ENCODE peak calls at places on chromosomes 5 and 9, in five cellular contexts. D, Z, X, U and Y are unnamed samples.

GRCh38 chr5:10409504-10409903 is 32.2 kb upstream of the ROPN1L start:
- DNase-seq in X (no peak), D (no peak), Z (no peak), U (no peak), Y (no peak)

GRCh38 chr9:32069169-32069813 is 315.2 kb upstream of the ACO1 start:
- DNase-seq in X (no peak), U (no peak), D (no peak), Z (no peak), Y (no peak)

GRCh38 chr5:6584101-6584645 is 48.7 kb downstream of the NSUN2 start:
- DNase-seq in U (no peak), D (no peak), X (no peak), Z (no peak), Y (no peak)

GRCh38 chr9:27125936-27126335 is 16.9 kb downstream of the TEK start:
- DNase-seq in U (peak), X (no peak), Z (no peak), D (no peak), Y (no peak)

GRCh38 chr9:18786196-18786595 is 246.8 kb downstream of the SAXO1 start:
- DNase-seq in D (no peak), U (peak), Z (no peak), X (no peak), Y (no peak)

GRCh38 chr5:175816348-175816747 is 55.0 kb upstream of the CPLX2 start:
- DNase-seq in U (no peak), Z (no peak), X (no peak), D (no peak), Y (no peak)

GRCh38 chr9:7879551-7880245 is 80.1 kb upstream of the DMAC1 start:
- DNase-seq in Z (no peak), U (no peak), X (no peak), D (peak), Y (no peak)

GRCh38 chr9:91720313-91720712 is 229.7 kb downstream of the ROR2 start:
- DNase-seq in Z (no peak), U (no peak), D (no peak), X (no peak), Y (no peak)

GRCh38 chr9:102631559-102631958 is 363.6 kb upstream of the CYLC2 start:
- DNase-seq in Z (no peak), D (no peak), X (no peak), U (peak), Y (no peak)

GRCh38 chr9:706606-707451 is 134.7 kb upstream of the DMRT1 start:
- DNase-seq in D (peak), Z (peak), U (peak), X (no peak), Y (no peak)

GRCh38 chr5:31963358-31963757 is 210.8 kb downstream of the GOLPH3 start:
- DNase-seq in U (no peak), X (no peak), D (no peak), Z (no peak), Y (no peak)

GRCh38 chr9:126569036-126569435 is 44.7 kb upstream of the LMX1B start:
- DNase-seq in D (no peak), Z (no peak), X (no peak), U (peak), Y (no peak)

GRCh38 chr9:82606761-82607382 is 456.1 kb downstream of the RASEF start:
- DNase-seq in U (peak), Z (no peak), X (peak), D (peak), Y (peak)

GRCh38 chr9:127049044-127049443 is 73.4 kb downstream of the ANGPTL2 start:
- DNase-seq in U (peak), D (no peak), Z (no peak), X (peak), Y (peak)

GRCh38 chr5:60586307-60586901 is 113.6 kb downstream of the DEPDC1B start:
- DNase-seq in D (no peak), U (peak), Z (no peak), X (no peak), Y (no peak)

GRCh38 chr5:80034962-80035821 is at the start of gene THBS4:
- DNase-seq in Z (no peak), U (no peak), D (peak), X (no peak), Y (no peak)

GRCh38 chr9:5438301-5439162 is 807 bp upstream of the PLGRKT start:
- DNase-seq in U (peak), Z (no peak), X (no peak), D (no peak), Y (no peak)

GRCh38 chr5:148427370-148428042 is 43.7 kb downstream of the FBXO38 start:
- DNase-seq in Z (no peak), X (no peak), D (no peak), U (no peak), Y (no peak)

GRCh38 chr9:88722753-88723152 is 187.8 kb downstream of the NXNL2 start:
- DNase-seq in X (peak), U (peak), Z (no peak), D (no peak), Y (no peak)

GRCh38 chr5:157915638-157916037 is 56.7 kb upstream of the CLINT1 start:
- DNase-seq in U (peak), D (no peak), X (no peak), Z (peak), Y (no peak)

GRCh38 chr5:74576941-74577456 is 63.5 kb downstream of the ENC1 start:
- DNase-seq in D (no peak), X (no peak), Z (no peak), U (peak), Y (peak)

GRCh38 chr5:5156461-5157082 is 16.4 kb downstream of the ADAMTS16 start:
- DNase-seq in U (no peak), X (no peak), D (no peak), Z (no peak), Y (no peak)

GRCh38 chr9:38044706-38045105 is 24.3 kb downstream of the SHB start:
- DNase-seq in U (no peak), X (no peak), D (no peak), Z (no peak), Y (no peak)

GRCh38 chr5:124057815-124058231 is 545.8 kb downstream of the CSNK1G3 start:
- DNase-seq in Z (peak), X (no peak), D (no peak), U (no peak), Y (no peak)

GRCh38 chr5:1227669-1228068 is 2.5 kb downstream of the SLC6A18 start:
- DNase-seq in D (no peak), Z (no peak), U (no peak), X (no peak), Y (no peak)

GRCh38 chr5:4639959-4640358 is 500.2 kb upstream of the ADAMTS16 start:
- DNase-seq in D (no peak), U (no peak), Z (no peak), X (no peak), Y (no peak)

GRCh38 chr5:11803436-11803835 is 100.8 kb downstream of the CTNND2 start:
- DNase-seq in X (no peak), U (no peak), D (no peak), Z (no peak), Y (no peak)

GRCh38 chr9:68749579-68750159 is 44.6 kb downstream of the PIP5K1B start:
- DNase-seq in U (no peak), D (no peak), Z (no peak), X (no peak), Y (no peak)

GRCh38 chr9:35665471-35665818 is 450 bp upstream of the ARHGEF39 start:
- DNase-seq in D (no peak), X (no peak), Z (no peak), U (no peak), Y (no peak)

GRCh38 chr9:77987104-77987656 is 44.4 kb downstream of the GNAQ start:
- DNase-seq in U (no peak), D (no peak), X (no peak), Z (no peak), Y (no peak)

GRCh38 chr5:142222881-142223558 is 101.8 kb downstream of the SPRY4 start:
- DNase-seq in D (no peak), U (no peak), X (no peak), Z (no peak), Y (no peak)

GRCh38 chr5:149017669-149018068 is 45.2 kb downstream of the SH3TC2 start:
- DNase-seq in D (no peak), X (no peak), Z (no peak), U (no peak), Y (no peak)

GRCh38 chr9:16710888-16711287 is 159.6 kb downstream of the BNC2 start:
- DNase-seq in D (no peak), X (no peak), U (no peak), Z (no peak), Y (no peak)

GRCh38 chr9:16705121-16705604 is 165.3 kb downstream of the BNC2 start:
- DNase-seq in U (peak), X (peak), D (peak), Z (no peak), Y (peak)

GRCh38 chr9:16708638-16709435 is 161.6 kb downstream of the BNC2 start:
- DNase-seq in U (peak), X (no peak), D (no peak), Z (no peak), Y (no peak)

GRCh38 chr9:16712800-16713199 is 157.7 kb downstream of the BNC2 start:
- DNase-seq in D (no peak), Z (no peak), X (no peak), U (no peak), Y (no peak)

DNA sequence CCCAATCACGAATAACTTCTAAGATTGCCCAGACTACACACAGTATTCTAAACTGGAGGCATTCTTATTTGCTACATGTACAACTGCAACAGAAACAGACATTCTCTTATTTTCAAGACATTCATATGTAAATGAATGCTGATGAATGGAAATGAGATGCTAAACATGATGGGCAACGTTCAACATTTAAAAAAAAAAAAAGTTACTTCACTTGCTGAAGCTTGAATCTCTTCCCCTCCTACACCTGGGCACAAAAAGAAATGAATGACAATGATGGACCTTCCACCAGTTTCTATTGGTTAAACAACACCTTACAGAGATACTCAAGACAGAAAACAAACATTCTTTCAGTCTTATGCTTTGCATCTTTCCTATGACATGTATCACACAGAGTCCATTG is 160.5 kb downstream of the BNC2 start:
- DNase-seq in D (no peak), X (no peak), U (no peak), Z (no peak), Y (no peak)
- H3K4me3 ChIP-seq in D (no peak), X (no peak), U (no peak), Z (no peak), Y (no peak)

GRCh38 chr5:113089653-113090335 is 113.2 kb downstream of the DCP2 start:
- DNase-seq in Z (no peak), U (peak), D (no peak), X (no peak), Y (no peak)
- H3K4me3 ChIP-seq in Z (no peak), U (no peak), D (no peak), X (no peak), Y (no peak)

GRCh38 chr9:106861585-106862114 is 1.3 kb upstream of the ZNF462 start:
- DNase-seq in U (no peak), Z (no peak), X (no peak), D (no peak), Y (no peak)
- H3K4me3 ChIP-seq in U (peak), Z (peak), X (peak), D (peak), Y (peak)

DNA sequence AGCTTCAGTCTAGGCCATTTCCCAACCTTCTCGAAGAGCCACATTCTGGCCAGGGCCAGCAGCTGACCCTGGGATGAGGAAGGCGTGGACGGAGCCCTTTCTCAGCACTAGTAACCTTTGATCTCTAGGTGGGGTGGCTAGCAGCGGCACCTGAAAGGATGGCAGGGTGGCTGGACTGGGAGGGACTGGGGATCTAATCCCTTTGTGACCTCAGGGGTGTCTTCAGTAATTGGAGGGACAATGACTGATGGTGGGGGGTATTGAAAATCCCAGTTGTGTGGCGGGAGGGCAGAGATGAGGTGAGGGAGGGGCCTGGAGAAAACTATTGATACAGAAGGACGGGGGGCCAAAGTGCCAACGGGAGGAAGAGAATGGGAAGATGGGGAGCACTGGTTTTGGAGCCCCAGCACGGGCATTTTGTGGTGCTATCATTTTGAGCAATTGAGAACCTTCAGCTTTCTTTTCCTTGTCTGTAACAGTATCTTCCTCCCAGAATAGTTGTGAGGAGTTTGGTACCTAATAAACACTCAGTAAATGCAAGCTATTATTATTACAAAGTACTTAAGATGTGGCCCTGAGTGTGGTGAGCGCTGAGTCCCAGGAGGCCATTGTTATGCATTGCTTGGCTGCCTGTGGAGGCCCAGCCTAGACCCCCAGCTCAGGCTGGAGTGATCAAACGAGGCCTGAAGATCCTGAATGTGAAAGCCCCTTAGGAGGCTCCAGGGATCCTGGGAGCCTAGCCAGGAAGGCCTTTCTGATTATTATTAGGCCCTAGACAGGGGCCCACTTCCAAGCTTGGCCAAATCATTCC is 37.3 kb upstream of the UBE2D2 start:
- DNase-seq in U (peak), D (no peak), X (no peak), Z (no peak), Y (no peak)
- H3K4me3 ChIP-seq in U (no peak), D (no peak), X (no peak), Z (no peak), Y (no peak)

DNA sequence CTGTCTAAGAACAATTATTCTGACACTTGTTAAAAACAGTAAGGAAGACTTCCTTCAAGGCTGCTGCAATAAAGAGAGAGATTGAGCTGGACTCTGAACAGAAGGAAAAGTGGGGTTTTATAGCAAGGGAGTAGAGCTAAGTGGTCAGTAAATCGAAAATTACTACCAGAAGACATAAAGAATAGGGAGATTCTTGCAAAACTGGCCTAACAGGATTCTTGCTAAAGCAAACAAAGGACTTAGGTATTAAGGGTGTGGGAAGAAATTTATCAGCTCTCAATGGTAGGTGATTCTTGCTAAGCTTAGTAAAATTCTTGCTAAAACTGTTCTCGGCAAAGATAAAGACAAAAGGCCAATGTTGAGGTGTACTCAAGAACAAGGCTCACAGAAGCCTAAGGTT is 300.5 kb downstream of the SLCO4C1 start:
- DNase-seq in D (no peak), Z (no peak), U (no peak), X (no peak), Y (no peak)
- H3K4me3 ChIP-seq in D (no peak), Z (no peak), U (no peak), X (no peak), Y (no peak)

GRCh38 chr9:73034962-73035361 is 82.1 kb upstream of the ALDH1A1 start:
- DNase-seq in X (no peak), Z (no peak), U (peak), D (no peak), Y (no peak)
- H3K4me3 ChIP-seq in X (no peak), Z (no peak), U (no peak), D (no peak), Y (no peak)

GRCh38 chr5:42991477-42992034 is 48.6 kb downstream of the ANXA2R start:
- DNase-seq in X (no peak), D (no peak), Z (no peak), U (no peak), Y (no peak)
- H3K4me3 ChIP-seq in X (peak), D (peak), Z (peak), U (peak), Y (peak)

GRCh38 chr9:110126457-110126856 is 81.5 kb downstream of the C9orf152 start:
- DNase-seq in U (peak), D (no peak), Z (no peak), X (no peak), Y (no peak)
- H3K4me3 ChIP-seq in U (peak), D (no peak), Z (no peak), X (no peak), Y (no peak)

GRCh38 chr9:122228906-122229837 is at the start of gene LHX6:
- DNase-seq in U (no peak), X (no peak), Z (no peak), D (no peak), Y (no peak)
- H3K4me3 ChIP-seq in U (peak), X (peak), Z (peak), D (peak), Y (peak)